ENCODE peak calls at places on chromosomes 5 and 9, in six cellular contexts. One of them, this sample, is unnamed.
A peak's percentile ranks its signal among the peaks of the same experiment; 100 is the strongest.

GRCh38 chr5:173670130-173670591 is 53.7 kb upstream of the BOD1 start:
- DNase-seq in bronchial epithelial cell: no peak
- DNase-seq in neural progenitor cell: no peak
- DNase-seq in cardiac muscle cell: peak; percentile 66
- DNase-seq in HepG2: no peak
- DNase-seq in NB4: no peak
- DNase-seq in this sample: no peak

GRCh38 chr9:2943016-2943415 is 99.1 kb upstream of the PUM3 start:
- DNase-seq in HepG2: no peak
- DNase-seq in bronchial epithelial cell: no peak
- DNase-seq in neural progenitor cell: no peak
- DNase-seq in NB4: no peak
- DNase-seq in cardiac muscle cell: no peak
- DNase-seq in this sample: no peak

GRCh38 chr5:124460000-124460399 is 286.4 kb downstream of the ZNF608 start:
- DNase-seq in cardiac muscle cell: no peak
- DNase-seq in NB4: no peak
- DNase-seq in neural progenitor cell: no peak
- DNase-seq in HepG2: no peak
- DNase-seq in bronchial epithelial cell: no peak
- DNase-seq in this sample: no peak

GRCh38 chr9:10268500-10269485 is 344.0 kb downstream of the PTPRD start:
- DNase-seq in NB4: peak; percentile 71
- DNase-seq in cardiac muscle cell: peak; percentile 50
- DNase-seq in HepG2: peak; percentile 5
- DNase-seq in neural progenitor cell: peak; percentile 72
- DNase-seq in bronchial epithelial cell: peak; percentile 79
- DNase-seq in this sample: no peak

GRCh38 chr5:125023673-125024072 is 277.2 kb upstream of the ZNF608 start:
- DNase-seq in cardiac muscle cell: no peak
- DNase-seq in HepG2: no peak
- DNase-seq in neural progenitor cell: no peak
- DNase-seq in bronchial epithelial cell: peak; percentile 94
- DNase-seq in NB4: no peak
- DNase-seq in this sample: no peak

GRCh38 chr5:157366741-157367684 is 93.0 kb upstream of the NIPAL4 start:
- DNase-seq in bronchial epithelial cell: peak; percentile 30
- DNase-seq in HepG2: peak; percentile 28
- DNase-seq in NB4: peak; percentile 65
- DNase-seq in neural progenitor cell: peak; percentile 72
- DNase-seq in cardiac muscle cell: peak; percentile 89
- DNase-seq in this sample: no peak

GRCh38 chr5:99059685-99060084 is 130.9 kb upstream of the CHD1 start:
- DNase-seq in cardiac muscle cell: no peak
- DNase-seq in HepG2: no peak
- DNase-seq in bronchial epithelial cell: no peak
- DNase-seq in neural progenitor cell: no peak
- DNase-seq in NB4: no peak
- DNase-seq in this sample: no peak

GRCh38 chr5:74166064-74166463 is 474.5 kb downstream of the ENC1 start:
- DNase-seq in neural progenitor cell: no peak
- DNase-seq in cardiac muscle cell: peak; percentile 64
- DNase-seq in bronchial epithelial cell: peak; percentile 11
- DNase-seq in NB4: no peak
- DNase-seq in HepG2: no peak
- DNase-seq in this sample: no peak

GRCh38 chr5:10541247-10541646 is 22.6 kb upstream of the ANKRD33B start:
- DNase-seq in neural progenitor cell: no peak
- DNase-seq in bronchial epithelial cell: no peak
- DNase-seq in cardiac muscle cell: no peak
- DNase-seq in HepG2: no peak
- DNase-seq in NB4: no peak
- DNase-seq in this sample: no peak

GRCh38 chr9:28086881-28087280 is 513.6 kb upstream of the C9orf72 start:
- DNase-seq in NB4: no peak
- DNase-seq in bronchial epithelial cell: peak; percentile 77
- DNase-seq in cardiac muscle cell: no peak
- DNase-seq in neural progenitor cell: no peak
- DNase-seq in HepG2: no peak
- DNase-seq in this sample: no peak

GRCh38 chr5:150122158-150122510 is 33.5 kb downstream of the PDGFRB start:
- DNase-seq in neural progenitor cell: peak; percentile 61
- DNase-seq in HepG2: peak; percentile 56
- DNase-seq in bronchial epithelial cell: peak; percentile 27
- DNase-seq in NB4: peak; percentile 73
- DNase-seq in cardiac muscle cell: no peak
- DNase-seq in this sample: no peak

GRCh38 chr9:131095666-131096489 is 453 bp upstream of the AIF1L start:
- DNase-seq in neural progenitor cell: peak; percentile 94
- DNase-seq in NB4: peak; percentile 47
- DNase-seq in cardiac muscle cell: peak; percentile 19
- DNase-seq in bronchial epithelial cell: no peak
- DNase-seq in HepG2: peak; percentile 56
- DNase-seq in this sample: no peak

GRCh38 chr9:106797299-106797698 is 65.7 kb upstream of the ZNF462 start:
- DNase-seq in neural progenitor cell: no peak
- DNase-seq in cardiac muscle cell: no peak
- DNase-seq in HepG2: no peak
- DNase-seq in bronchial epithelial cell: peak; percentile 61
- DNase-seq in NB4: no peak
- DNase-seq in this sample: no peak

GRCh38 chr5:114311943-114312342 is 49.9 kb upstream of the KCNN2 start:
- DNase-seq in NB4: no peak
- DNase-seq in bronchial epithelial cell: no peak
- DNase-seq in cardiac muscle cell: no peak
- DNase-seq in HepG2: no peak
- DNase-seq in neural progenitor cell: peak; percentile 83
- DNase-seq in this sample: no peak

GRCh38 chr9:109349431-109349846 is 28.6 kb upstream of the EPB41L4B start:
- DNase-seq in cardiac muscle cell: peak; percentile 96
- DNase-seq in NB4: no peak
- DNase-seq in bronchial epithelial cell: peak; percentile 76
- DNase-seq in HepG2: no peak
- DNase-seq in neural progenitor cell: no peak
- DNase-seq in this sample: peak; percentile 26

GRCh38 chr5:135739383-135739961 is 95.0 kb upstream of the SLC25A48 start:
- DNase-seq in NB4: no peak
- DNase-seq in neural progenitor cell: no peak
- DNase-seq in cardiac muscle cell: no peak
- DNase-seq in HepG2: no peak
- DNase-seq in bronchial epithelial cell: peak; percentile 77
- DNase-seq in this sample: no peak

GRCh38 chr5:150763023-150763793 is 4.4 kb upstream of the DCTN4 start:
- DNase-seq in NB4: peak; percentile 98
- DNase-seq in bronchial epithelial cell: peak; percentile 97
- DNase-seq in HepG2: peak; percentile 80
- DNase-seq in cardiac muscle cell: peak; percentile 97
- DNase-seq in neural progenitor cell: no peak
- DNase-seq in this sample: no peak

GRCh38 chr5:153629496-153629895 is 139.0 kb downstream of the GRIA1 start:
- DNase-seq in cardiac muscle cell: peak; percentile 1
- DNase-seq in HepG2: no peak
- DNase-seq in bronchial epithelial cell: no peak
- DNase-seq in NB4: no peak
- DNase-seq in neural progenitor cell: no peak
- DNase-seq in this sample: no peak

GRCh38 chr5:147920420-147921030 is 14.2 kb upstream of the C5orf46 start:
- DNase-seq in bronchial epithelial cell: no peak
- DNase-seq in NB4: peak; percentile 56
- DNase-seq in neural progenitor cell: no peak
- DNase-seq in HepG2: no peak
- DNase-seq in cardiac muscle cell: no peak
- DNase-seq in this sample: no peak

GRCh38 chr9:113622038-113622437 is 158.5 kb downstream of the RGS3 start:
- DNase-seq in neural progenitor cell: no peak
- DNase-seq in NB4: no peak
- DNase-seq in bronchial epithelial cell: no peak
- DNase-seq in HepG2: no peak
- DNase-seq in cardiac muscle cell: no peak
- DNase-seq in this sample: no peak

GRCh38 chr9:113621309-113621791 is 157.8 kb downstream of the RGS3 start:
- DNase-seq in NB4: no peak
- DNase-seq in HepG2: no peak
- DNase-seq in neural progenitor cell: peak; percentile 64
- DNase-seq in cardiac muscle cell: peak; percentile 97
- DNase-seq in bronchial epithelial cell: no peak
- DNase-seq in this sample: no peak

GRCh38 chr9:113620377-113621161 is 157.0 kb downstream of the RGS3 start:
- DNase-seq in NB4: no peak
- DNase-seq in neural progenitor cell: peak; percentile 48
- DNase-seq in HepG2: peak; percentile 77
- DNase-seq in cardiac muscle cell: peak; percentile 95
- DNase-seq in bronchial epithelial cell: peak; percentile 84
- DNase-seq in this sample: peak; percentile 52

GRCh38 chr9:113619156-113619861 is 155.8 kb downstream of the RGS3 start:
- DNase-seq in NB4: no peak
- DNase-seq in bronchial epithelial cell: no peak
- DNase-seq in neural progenitor cell: no peak
- DNase-seq in HepG2: no peak
- DNase-seq in cardiac muscle cell: no peak
- DNase-seq in this sample: no peak

GRCh38 chr9:113620016-113620376 is 156.5 kb downstream of the RGS3 start:
- DNase-seq in NB4: no peak
- DNase-seq in neural progenitor cell: no peak
- DNase-seq in HepG2: no peak
- DNase-seq in cardiac muscle cell: no peak
- DNase-seq in bronchial epithelial cell: no peak
- DNase-seq in this sample: no peak
- H3K4me3 ChIP-seq in NB4: no peak overlapping the region
- H3K4me3 ChIP-seq in neural progenitor cell: no peak overlapping the region
- H3K4me3 ChIP-seq in HepG2: peak overlapping the region; percentile 39
- H3K4me3 ChIP-seq in cardiac muscle cell: no peak overlapping the region
- H3K4me3 ChIP-seq in bronchial epithelial cell: no peak overlapping the region
- H3K4me3 ChIP-seq in this sample: no peak overlapping the region

GRCh38 chr9:92029553-92029952 is 79.5 kb upstream of the ROR2 start:
- DNase-seq in HepG2: no peak
- DNase-seq in NB4: no peak
- DNase-seq in bronchial epithelial cell: no peak
- DNase-seq in neural progenitor cell: no peak
- DNase-seq in cardiac muscle cell: no peak
- DNase-seq in this sample: no peak
- TF ChIP-seq CTCF in HepG2: no peak
- TF ChIP-seq CTCF in NB4: no peak
- TF ChIP-seq CTCF in bronchial epithelial cell: peak; percentile 13
- TF ChIP-seq CTCF in neural progenitor cell: peak; percentile 35
- TF ChIP-seq CTCF in cardiac muscle cell: peak; percentile 14
- TF ChIP-seq CTCF in this sample: peak; percentile 10

GRCh38 chr5:126575644-126576043 is 19.4 kb downstream of the ALDH7A1 start:
- DNase-seq in HepG2: no peak
- DNase-seq in NB4: no peak
- DNase-seq in cardiac muscle cell: no peak
- DNase-seq in neural progenitor cell: no peak
- DNase-seq in bronchial epithelial cell: no peak
- DNase-seq in this sample: no peak

GRCh38 chr5:126576974-126577373 is 18.0 kb downstream of the ALDH7A1 start:
- DNase-seq in neural progenitor cell: no peak
- DNase-seq in cardiac muscle cell: no peak
- DNase-seq in NB4: no peak
- DNase-seq in HepG2: no peak
- DNase-seq in bronchial epithelial cell: no peak
- DNase-seq in this sample: no peak

GRCh38 chr5:126577415-126577814 is 17.6 kb downstream of the ALDH7A1 start:
- DNase-seq in NB4: no peak
- DNase-seq in HepG2: no peak
- DNase-seq in cardiac muscle cell: no peak
- DNase-seq in neural progenitor cell: no peak
- DNase-seq in bronchial epithelial cell: no peak
- DNase-seq in this sample: no peak

DNA sequence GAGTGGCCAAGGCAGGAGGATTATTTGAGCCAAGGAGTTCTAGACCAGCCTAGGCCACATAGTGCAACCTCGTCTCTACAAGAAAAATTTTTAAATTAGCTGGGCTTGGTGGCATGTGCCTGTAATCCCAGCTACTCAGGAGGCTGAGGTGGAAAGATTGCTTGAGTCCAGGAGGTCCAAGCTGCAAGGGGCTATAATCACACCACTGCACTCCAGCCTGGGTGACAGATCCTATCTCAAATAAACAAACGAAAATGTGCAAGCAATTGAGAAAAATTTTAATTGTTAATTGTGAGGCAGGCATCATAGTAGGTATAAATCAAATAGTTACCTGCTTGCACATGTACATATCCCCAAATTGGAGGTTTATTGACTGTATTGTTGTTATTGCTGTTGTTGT is 15.3 kb downstream of the ALDH7A1 start:
- DNase-seq in bronchial epithelial cell: no peak
- DNase-seq in neural progenitor cell: no peak
- DNase-seq in NB4: no peak
- DNase-seq in HepG2: no peak
- DNase-seq in cardiac muscle cell: no peak
- DNase-seq in this sample: no peak
- H3K4me3 ChIP-seq in bronchial epithelial cell: no peak overlapping the region
- H3K4me3 ChIP-seq in neural progenitor cell: no peak overlapping the region
- H3K4me3 ChIP-seq in NB4: no peak overlapping the region
- H3K4me3 ChIP-seq in HepG2: no peak overlapping the region
- H3K4me3 ChIP-seq in cardiac muscle cell: no peak overlapping the region
- H3K4me3 ChIP-seq in this sample: no peak overlapping the region

DNA sequence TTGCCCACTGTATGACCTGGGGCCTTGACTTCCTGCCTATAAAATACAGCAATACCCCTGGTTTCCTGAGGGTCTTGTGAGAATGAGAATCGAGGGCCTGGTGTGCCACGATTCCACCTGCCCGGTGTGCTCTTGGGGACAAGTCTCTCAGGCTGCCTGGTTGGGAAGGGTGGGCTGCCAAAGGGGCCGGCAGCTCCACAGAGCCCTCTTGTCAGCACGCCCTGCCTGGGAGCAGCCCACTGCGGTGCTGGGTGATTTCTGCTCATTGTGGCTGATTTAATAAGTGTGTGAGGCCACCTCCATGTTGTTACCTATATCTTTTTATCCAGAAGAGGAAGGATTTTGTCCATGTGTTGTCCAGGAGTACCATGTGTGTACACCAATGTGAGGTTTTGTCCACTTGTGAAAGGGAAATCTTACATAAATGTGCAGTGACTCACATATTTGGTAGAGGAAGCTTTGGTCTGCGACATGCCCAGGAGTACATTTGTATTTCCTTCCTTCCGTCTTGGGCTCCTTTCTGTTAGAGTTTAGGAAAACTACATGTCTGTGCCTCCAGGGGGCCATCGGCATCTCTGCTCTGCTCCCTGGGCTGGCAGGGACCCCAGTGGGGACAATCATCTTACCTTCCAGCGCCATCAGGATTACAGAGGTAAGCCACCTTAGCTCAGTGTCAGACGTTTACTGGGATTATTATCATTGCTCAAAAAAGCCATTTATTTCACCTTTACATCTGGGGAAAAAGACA is 108.6 kb downstream of the PHF2 start:
- DNase-seq in bronchial epithelial cell: peak; percentile 39
- DNase-seq in cardiac muscle cell: peak; percentile 40
- DNase-seq in neural progenitor cell: peak; percentile 42
- DNase-seq in HepG2: no peak
- DNase-seq in NB4: peak; percentile 25
- DNase-seq in this sample: no peak
- TF ChIP-seq CTCF in bronchial epithelial cell: no peak
- TF ChIP-seq CTCF in cardiac muscle cell: peak; percentile 43
- TF ChIP-seq CTCF in neural progenitor cell: peak; percentile 45
- TF ChIP-seq CTCF in HepG2: no peak
- TF ChIP-seq CTCF in NB4: peak; percentile 4
- TF ChIP-seq CTCF in this sample: peak; percentile 24

This sample was measured in LNCaP clone FGC.